ENCODE peak calls at places on chromosome 18, in five cellular contexts. One of them, this sample, is unnamed.

GRCh38 chr18:47725656-47726055 is 204.8 kb downstream of the SMAD2 start:
- DNase-seq in GM12864: no peak
- DNase-seq in lower leg skin: no peak
- DNase-seq in omental fat pad: no peak
- DNase-seq in effector memory CD8-positive, alpha-beta T cell: no peak
- DNase-seq in this sample: no peak

GRCh38 chr18:13868501-13869271 is 44.7 kb downstream of the MC5R start:
- DNase-seq in lower leg skin: no peak
- DNase-seq in omental fat pad: no peak
- DNase-seq in effector memory CD8-positive, alpha-beta T cell: no peak
- DNase-seq in GM12864: no peak
- DNase-seq in this sample: no peak

GRCh38 chr18:10379511-10379910 is 74.9 kb upstream of the APCDD1 start:
- DNase-seq in lower leg skin: no peak
- DNase-seq in omental fat pad: no peak
- DNase-seq in GM12864: no peak
- DNase-seq in effector memory CD8-positive, alpha-beta T cell: no peak
- DNase-seq in this sample: no peak

GRCh38 chr18:28007841-28008240 is 169.1 kb downstream of the CDH2 start:
- DNase-seq in GM12864: no peak
- DNase-seq in effector memory CD8-positive, alpha-beta T cell: no peak
- DNase-seq in lower leg skin: no peak
- DNase-seq in omental fat pad: no peak
- DNase-seq in this sample: no peak

GRCh38 chr18:48022531-48023330 is 92.3 kb upstream of the SMAD2 start:
- DNase-seq in GM12864: no peak
- DNase-seq in omental fat pad: no peak
- DNase-seq in effector memory CD8-positive, alpha-beta T cell: no peak
- DNase-seq in lower leg skin: no peak
- DNase-seq in this sample: peak; percentile 12

GRCh38 chr18:7234061-7234460 is 3.2 kb downstream of the LRRC30 start:
- DNase-seq in effector memory CD8-positive, alpha-beta T cell: no peak
- DNase-seq in lower leg skin: no peak
- DNase-seq in GM12864: no peak
- DNase-seq in omental fat pad: no peak
- DNase-seq in this sample: no peak

GRCh38 chr18:2979027-2979570 is 33.8 kb downstream of the LPIN2 start:
- DNase-seq in lower leg skin: no peak
- DNase-seq in GM12864: no peak
- DNase-seq in effector memory CD8-positive, alpha-beta T cell: no peak
- DNase-seq in omental fat pad: no peak
- DNase-seq in this sample: no peak

GRCh38 chr18:52694804-52695203 is 354.8 kb downstream of the DCC start:
- DNase-seq in GM12864: no peak
- DNase-seq in omental fat pad: no peak
- DNase-seq in lower leg skin: no peak
- DNase-seq in effector memory CD8-positive, alpha-beta T cell: no peak
- DNase-seq in this sample: no peak

GRCh38 chr18:24778810-24779418 is 318.5 kb downstream of the HRH4 start:
- DNase-seq in GM12864: no peak
- DNase-seq in effector memory CD8-positive, alpha-beta T cell: no peak
- DNase-seq in lower leg skin: no peak
- DNase-seq in omental fat pad: no peak
- DNase-seq in this sample: no peak

GRCh38 chr18:36850527-36851201 is 21.7 kb downstream of the KIAA1328 start:
- DNase-seq in lower leg skin: no peak
- DNase-seq in effector memory CD8-positive, alpha-beta T cell: no peak
- DNase-seq in omental fat pad: no peak
- DNase-seq in GM12864: no peak
- DNase-seq in this sample: no peak

GRCh38 chr18:59085797-59086196 is 53.9 kb upstream of the SEC11C start:
- DNase-seq in lower leg skin: no peak
- DNase-seq in effector memory CD8-positive, alpha-beta T cell: no peak
- DNase-seq in GM12864: no peak
- DNase-seq in omental fat pad: no peak
- DNase-seq in this sample: no peak

GRCh38 chr18:28040720-28041119 is 136.2 kb downstream of the CDH2 start:
- DNase-seq in GM12864: no peak
- DNase-seq in effector memory CD8-positive, alpha-beta T cell: no peak
- DNase-seq in omental fat pad: no peak
- DNase-seq in lower leg skin: no peak
- DNase-seq in this sample: no peak

GRCh38 chr18:5556317-5556974 is 12.6 kb upstream of the EPB41L3 start:
- DNase-seq in GM12864: no peak
- DNase-seq in lower leg skin: peak; percentile 21
- DNase-seq in effector memory CD8-positive, alpha-beta T cell: no peak
- DNase-seq in omental fat pad: no peak
- DNase-seq in this sample: no peak

GRCh38 chr18:58051765-58052460 is 7.9 kb downstream of the NEDD4L start:
- DNase-seq in effector memory CD8-positive, alpha-beta T cell: no peak
- DNase-seq in GM12864: no peak
- DNase-seq in omental fat pad: no peak
- DNase-seq in lower leg skin: no peak
- DNase-seq in this sample: no peak

GRCh38 chr18:36096955-36097354 is 29.6 kb upstream of the RPRD1A start:
- DNase-seq in effector memory CD8-positive, alpha-beta T cell: no peak
- DNase-seq in GM12864: no peak
- DNase-seq in lower leg skin: no peak
- DNase-seq in omental fat pad: no peak
- DNase-seq in this sample: no peak

GRCh38 chr18:42412896-42413295 is 457.9 kb downstream of the PIK3C3 start:
- DNase-seq in lower leg skin: no peak
- DNase-seq in GM12864: no peak
- DNase-seq in omental fat pad: no peak
- DNase-seq in effector memory CD8-positive, alpha-beta T cell: no peak
- DNase-seq in this sample: no peak

GRCh38 chr18:44764863-44765262 is 84.2 kb downstream of the SETBP1 start:
- DNase-seq in GM12864: no peak
- DNase-seq in omental fat pad: no peak
- DNase-seq in lower leg skin: no peak
- DNase-seq in effector memory CD8-positive, alpha-beta T cell: no peak
- DNase-seq in this sample: no peak

GRCh38 chr18:66419400-66419799 is 184.5 kb downstream of the CDH19 start:
- DNase-seq in lower leg skin: no peak
- DNase-seq in effector memory CD8-positive, alpha-beta T cell: no peak
- DNase-seq in GM12864: no peak
- DNase-seq in omental fat pad: no peak
- DNase-seq in this sample: no peak

GRCh38 chr18:11502368-11502767 is 107.0 kb upstream of the SLC35G4 start:
- DNase-seq in GM12864: no peak
- DNase-seq in omental fat pad: no peak
- DNase-seq in effector memory CD8-positive, alpha-beta T cell: no peak
- DNase-seq in lower leg skin: no peak
- DNase-seq in this sample: no peak

GRCh38 chr18:56542488-56542887 is 95.9 kb downstream of the TXNL1 start:
- DNase-seq in omental fat pad: no peak
- DNase-seq in lower leg skin: no peak
- DNase-seq in effector memory CD8-positive, alpha-beta T cell: no peak
- DNase-seq in GM12864: no peak
- DNase-seq in this sample: no peak

GRCh38 chr18:48832961-48833700 is 117.6 kb downstream of the SMAD7 start:
- DNase-seq in omental fat pad: peak; percentile 21
- DNase-seq in lower leg skin: peak; percentile 51
- DNase-seq in GM12864: no peak
- DNase-seq in effector memory CD8-positive, alpha-beta T cell: no peak
- DNase-seq in this sample: no peak

GRCh38 chr18:22106536-22107292 is 62.7 kb upstream of the GATA6 start:
- DNase-seq in omental fat pad: no peak
- DNase-seq in effector memory CD8-positive, alpha-beta T cell: no peak
- DNase-seq in GM12864: no peak
- DNase-seq in lower leg skin: no peak
- DNase-seq in this sample: no peak

GRCh38 chr18:3015203-3015590 is 2.3 kb upstream of the LPIN2 start:
- DNase-seq in lower leg skin: no peak
- DNase-seq in effector memory CD8-positive, alpha-beta T cell: no peak
- DNase-seq in GM12864: no peak
- DNase-seq in omental fat pad: no peak
- DNase-seq in this sample: no peak

GRCh38 chr18:59029663-59030421 is 109.8 kb upstream of the SEC11C start:
- DNase-seq in lower leg skin: no peak
- DNase-seq in effector memory CD8-positive, alpha-beta T cell: no peak
- DNase-seq in GM12864: no peak
- DNase-seq in omental fat pad: no peak
- DNase-seq in this sample: no peak

GRCh38 chr18:11504962-11505361 is 104.4 kb upstream of the SLC35G4 start:
- DNase-seq in GM12864: no peak
- DNase-seq in omental fat pad: no peak
- DNase-seq in effector memory CD8-positive, alpha-beta T cell: no peak
- DNase-seq in lower leg skin: no peak
- DNase-seq in this sample: no peak

GRCh38 chr18:50340078-50340477 is 34.8 kb upstream of the SKA1 start:
- DNase-seq in effector memory CD8-positive, alpha-beta T cell: no peak
- DNase-seq in GM12864: no peak
- DNase-seq in lower leg skin: no peak
- DNase-seq in omental fat pad: no peak
- DNase-seq in this sample: no peak

GRCh38 chr18:26479686-26480079 is 68.7 kb downstream of the KCTD1 start:
- DNase-seq in omental fat pad: no peak
- DNase-seq in lower leg skin: no peak
- DNase-seq in GM12864: no peak
- DNase-seq in effector memory CD8-positive, alpha-beta T cell: no peak
- DNase-seq in this sample: no peak

GRCh38 chr18:7233398-7233797 is 2.5 kb downstream of the LRRC30 start:
- DNase-seq in GM12864: no peak
- DNase-seq in lower leg skin: no peak
- DNase-seq in omental fat pad: no peak
- DNase-seq in effector memory CD8-positive, alpha-beta T cell: no peak
- DNase-seq in this sample: no peak

GRCh38 chr18:62453864-62454263 is 69.0 kb upstream of the ZCCHC2 start:
- DNase-seq in omental fat pad: no peak
- DNase-seq in effector memory CD8-positive, alpha-beta T cell: no peak
- DNase-seq in lower leg skin: no peak
- DNase-seq in GM12864: no peak
- DNase-seq in this sample: peak; percentile 26

GRCh38 chr18:70363861-70364260 is 75.0 kb downstream of the SOCS6 start:
- DNase-seq in omental fat pad: no peak
- DNase-seq in lower leg skin: no peak
- DNase-seq in effector memory CD8-positive, alpha-beta T cell: no peak
- DNase-seq in GM12864: no peak
- DNase-seq in this sample: no peak

GRCh38 chr18:67242001-67242400 is 274.5 kb downstream of the DSEL start:
- DNase-seq in effector memory CD8-positive, alpha-beta T cell: no peak
- DNase-seq in omental fat pad: no peak
- DNase-seq in GM12864: no peak
- DNase-seq in lower leg skin: no peak
- DNase-seq in this sample: no peak

GRCh38 chr18:34094148-34094547 is 130.6 kb downstream of the NOL4 start:
- DNase-seq in effector memory CD8-positive, alpha-beta T cell: no peak
- DNase-seq in GM12864: no peak
- DNase-seq in lower leg skin: no peak
- DNase-seq in omental fat pad: no peak
- DNase-seq in this sample: no peak

GRCh38 chr18:51068111-51068510 is 38.1 kb downstream of the SMAD4 start:
- DNase-seq in lower leg skin: no peak
- DNase-seq in GM12864: no peak
- DNase-seq in effector memory CD8-positive, alpha-beta T cell: no peak
- DNase-seq in omental fat pad: no peak
- DNase-seq in this sample: no peak

This sample was measured in GM12878.